ENCODE peak calls at places on chromosomes 5 and 9, in eight cellular contexts. G is effector memory CD4-positive, alpha-beta T cell; Z is pons; K is fibroblast of gingiva; O is HuH-7; I is activated T-helper 9 cell treated with anti-CD3 and anti-CD28 coated beads, Interleukin-2, amount 50 U/mL, for 16 hours; F is CD8-positive, alpha-beta memory T cell; E is GM13977. M is an unnamed sample.

GRCh38 chr9:13715430-13715829 is 435.9 kb upstream of the MPDZ start:
- DNase-seq in G (no peak), Z (no peak), K (no peak), O (no peak), I (no peak), F (no peak), E (no peak), M (no peak)

GRCh38 chr5:76180817-76181805 is 97.9 kb downstream of the SV2C start:
- DNase-seq in G (no peak), Z (no peak), K (no peak), O (no peak), I (no peak), F (no peak), E (peak; percentile 34), M (no peak)

GRCh38 chr5:1005362-1005851 is 3.2 kb upstream of the NKD2 start:
- DNase-seq in G (no peak), Z (no peak), K (no peak), O (no peak), I (no peak), F (peak; percentile 26), E (no peak), M (no peak)

GRCh38 chr5:68689010-68689409 is 404.8 kb upstream of the SLC30A5 start:
- DNase-seq in G (no peak), Z (no peak), K (no peak), O (no peak), I (no peak), F (no peak), E (no peak), M (no peak)

GRCh38 chr9:137158625-137159024 is 11.2 kb downstream of the LRRC26 start:
- DNase-seq in G (no peak), Z (no peak), K (no peak), O (no peak), I (no peak), F (no peak), E (no peak), M (no peak)

GRCh38 chr5:80959768-80960442 is at the start of gene RASGRF2:
- DNase-seq in G (peak; percentile 18), Z (peak; percentile 34), K (peak; percentile 53), O (no peak), I (peak; percentile 28), F (peak; percentile 61), E (peak; percentile 34), M (peak; percentile 76)

GRCh38 chr5:142977363-142978051 is 207.3 kb downstream of the ARHGAP26 start:
- DNase-seq in G (peak; percentile 46), Z (peak; percentile 37), K (peak; percentile 46), O (no peak), I (peak; percentile 30), F (peak; percentile 79), E (no peak), M (no peak)

GRCh38 chr5:127683006-127683405 is 20.2 kb upstream of the CCDC192 start:
- DNase-seq in G (no peak), Z (no peak), K (no peak), O (no peak), I (no peak), F (no peak), E (no peak), M (no peak)

GRCh38 chr9:89427621-89428221 is 70.2 kb downstream of the SEMA4D start:
- DNase-seq in G (peak; percentile 54), Z (no peak), K (no peak), O (no peak), I (peak; percentile 81), F (peak; percentile 89), E (no peak), M (no peak)

GRCh38 chr5:41193462-41194166 is 19.7 kb downstream of the C6 start:
- DNase-seq in G (no peak), Z (peak; percentile 55), K (peak; percentile 99), O (no peak), I (no peak), F (no peak), E (no peak), M (peak; percentile 58)

GRCh38 chr9:126722252-126722921 is 82.5 kb upstream of the ZBTB43 start:
- DNase-seq in G (peak; percentile 81), Z (no peak), K (peak; percentile 29), O (peak; percentile 74), I (peak; percentile 89), F (peak; percentile 93), E (peak; percentile 88), M (no peak)